ENCODE peak calls at places on chromosome 16, in nine cellular contexts. B is dermis blood vessel endothelial cell, Y is NCI-H1694 treated with DMSO at 0.1 percent for 48 hours, C is GM04503, D is midbrain, F is substantia nigra, K is AG08395, E is T-helper 9 cell, G is NCI-H187 treated with DMSO at 0.1 percent for 48 hours. S is an unnamed sample.

GRCh38 chr16:73565263-73565662 is 517.3 kb upstream of the ZFHX3 start:
- DNase-seq in B (no peak), Y (no peak), C (no peak), D (no peak), F (no peak), K (no peak), E (no peak), G (no peak), S (no peak)

GRCh38 chr16:50680907-50681885 is at the start of gene SNX20:
- DNase-seq in B (no peak), Y (no peak), C (no peak), D (peak), F (no peak), K (no peak), E (peak), G (no peak), S (no peak)

GRCh38 chr16:75603241-75603640 is 19.8 kb downstream of the ADAT1 start:
- DNase-seq in B (no peak), Y (no peak), C (no peak), D (no peak), F (no peak), K (no peak), E (no peak), G (no peak), S (no peak)

GRCh38 chr16:89099905-89100304 is 6.3 kb downstream of the ACSF3 start:
- DNase-seq in B (no peak), Y (no peak), C (no peak), D (no peak), F (no peak), K (no peak), E (no peak), G (no peak), S (no peak)

GRCh38 chr16:24635900-24636610 is 93.4 kb upstream of the TNRC6A start:
- DNase-seq in B (peak), Y (peak), C (peak), D (peak), F (peak), K (peak), E (no peak), G (no peak), S (no peak)

GRCh38 chr16:84726079-84726669 is 26.4 kb downstream of the USP10 start:
- DNase-seq in B (peak), Y (peak), C (no peak), D (peak), F (peak), K (peak), E (peak), G (no peak), S (no peak)

GRCh38 chr16:55499281-55499680 is 9.6 kb upstream of the LPCAT2 start:
- DNase-seq in B (peak), Y (no peak), C (no peak), D (no peak), F (no peak), K (no peak), E (no peak), G (no peak), S (peak)

GRCh38 chr16:85136705-85137322 is 24.5 kb upstream of the CIBAR2 start:
- DNase-seq in B (peak), Y (no peak), C (no peak), D (no peak), F (no peak), K (peak), E (no peak), G (no peak), S (no peak)

GRCh38 chr16:70740174-70740918 is 54.5 kb upstream of the MTSS2 start:
- DNase-seq in B (no peak), Y (no peak), C (no peak), D (no peak), F (no peak), K (no peak), E (no peak), G (no peak), S (no peak)

GRCh38 chr16:88487920-88488842 is 35.1 kb downstream of the ZFPM1 start:
- DNase-seq in B (no peak), Y (no peak), C (no peak), D (no peak), F (no peak), K (no peak), E (no peak), G (no peak), S (no peak)

GRCh38 chr16:47492428-47493357 is 31.6 kb downstream of the PHKB start:
- DNase-seq in B (peak), Y (no peak), C (no peak), D (peak), F (peak), K (peak), E (no peak), G (no peak), S (no peak)

GRCh38 chr16:12193688-12194087 is 217.2 kb downstream of the SNX29 start:
- DNase-seq in B (no peak), Y (no peak), C (no peak), D (no peak), F (no peak), K (no peak), E (no peak), G (no peak), S (no peak)

GRCh38 chr16:68744744-68745280 is 7.7 kb downstream of the CDH1 start:
- DNase-seq in B (no peak), Y (no peak), C (no peak), D (no peak), F (no peak), K (no peak), E (no peak), G (no peak), S (no peak)

GRCh38 chr16:86495357-86495701 is 15.0 kb upstream of the FOXF1 start:
- DNase-seq in B (no peak), Y (no peak), C (no peak), D (no peak), F (no peak), K (no peak), E (no peak), G (no peak), S (no peak)

GRCh38 chr16:11629071-11630030 is 38.9 kb upstream of the SNN start:
- DNase-seq in B (no peak), Y (no peak), C (no peak), D (no peak), F (peak), K (no peak), E (no peak), G (no peak), S (no peak)